ENCODE peak calls at places on chromosomes 1 and 21, in eight cellular contexts. A is heart left ventricle, K is stomach, N is heart right ventricle, U is endothelial cell of umbilical vein, G is left ventricle myocardium inferior, H is colonic mucosa, R is upper lobe of right lung. F is an unnamed sample.

GRCh38 chr21:43880111-43880985 is 15.3 kb downstream of the AGPAT3 start:
- DNase-seq in A (peak; percentile 62), K (peak; percentile 57), N (no peak), U (no peak), G (no peak), H (no peak), R (peak; percentile 80), F (peak; percentile 88)

GRCh38 chr1:42385283-42385682 is 4.7 kb downstream of the RIMKLA start:
- DNase-seq in A (no peak), K (no peak), N (no peak), U (no peak), G (no peak), H (no peak), R (no peak), F (no peak)

GRCh38 chr1:22141493-22141892 is 1.4 kb downstream of the WNT4 start:
- DNase-seq in A (no peak), K (no peak), N (no peak), U (no peak), G (no peak), H (no peak), R (no peak), F (no peak)

GRCh38 chr1:241605146-241605805 is 34.9 kb downstream of the CHML start:
- DNase-seq in A (no peak), K (no peak), N (no peak), U (no peak), G (no peak), H (no peak), R (no peak), F (no peak)

GRCh38 chr1:208910161-208910560 is 666.0 kb upstream of the PLXNA2 start:
- DNase-seq in A (no peak), K (no peak), N (no peak), U (no peak), G (no peak), H (no peak), R (no peak), F (no peak)

GRCh38 chr1:35691080-35691479 is 27.6 kb downstream of the C1orf216 start:
- DNase-seq in A (no peak), K (no peak), N (no peak), U (no peak), G (no peak), H (no peak), R (no peak), F (no peak)

GRCh38 chr1:241762713-241763339 is 85.2 kb upstream of the EXO1 start:
- DNase-seq in A (no peak), K (no peak), N (no peak), U (no peak), G (no peak), H (no peak), R (no peak), F (no peak)

GRCh38 chr1:42214447-42214871 is 49.9 kb upstream of the GUCA2A start:
- DNase-seq in A (peak; percentile 40), K (peak; percentile 40), N (no peak), U (peak; percentile 88), G (no peak), H (peak; percentile 63), R (no peak), F (peak; percentile 22)

GRCh38 chr1:151187205-151187604 is 2.8 kb downstream of the VPS72 start:
- DNase-seq in A (no peak), K (no peak), N (no peak), U (no peak), G (no peak), H (no peak), R (no peak), F (no peak)

GRCh38 chr1:159113783-159114182 is 37.2 kb upstream of the AIM2 start:
- DNase-seq in A (no peak), K (no peak), N (no peak), U (no peak), G (no peak), H (no peak), R (no peak), F (no peak)

GRCh38 chr1:183025782-183026774 is 2.9 kb downstream of the LAMC1 start:
- DNase-seq in A (no peak), K (no peak), N (no peak), U (no peak), G (no peak), H (no peak), R (no peak), F (no peak)

GRCh38 chr1:151165281-151165737 is 393 bp downstream of the LYSMD1 start:
- DNase-seq in A (peak; percentile 67), K (no peak), N (peak; percentile 44), U (no peak), G (peak; percentile 57), H (peak; percentile 53), R (peak; percentile 75), F (peak; percentile 51)

GRCh38 chr21:25569711-25570110 is 37.6 kb downstream of the MRPL39 start:
- DNase-seq in A (no peak), K (no peak), N (no peak), U (no peak), G (no peak), H (no peak), R (no peak), F (no peak)

GRCh38 chr1:66788231-66788939 is 12.7 kb downstream of the INSL5 start:
- DNase-seq in A (no peak), K (no peak), N (no peak), U (no peak), G (no peak), H (no peak), R (no peak), F (no peak)

GRCh38 chr1:53860967-53861411 is 22.9 kb upstream of the NDC1 start:
- DNase-seq in A (peak; percentile 33), K (peak; percentile 39), N (no peak), U (peak; percentile 51), G (no peak), H (peak; percentile 34), R (no peak), F (no peak)

GRCh38 chr1:221839321-221839720 is 97.4 kb upstream of the DUSP10 start:
- DNase-seq in A (no peak), K (no peak), N (no peak), U (no peak), G (no peak), H (no peak), R (no peak), F (no peak)

GRCh38 chr1:209389258-209389657 is 194.3 kb upstream of the CAMK1G start:
- DNase-seq in A (no peak), K (no peak), N (no peak), U (no peak), G (no peak), H (no peak), R (no peak), F (no peak)

GRCh38 chr1:232689714-232690113 is 59.8 kb upstream of the SIPA1L2 start:
- DNase-seq in A (no peak), K (no peak), N (no peak), U (no peak), G (no peak), H (no peak), R (no peak), F (no peak)

GRCh38 chr1:223140551-223140950 is 2.5 kb downstream of the TLR5 start:
- DNase-seq in A (no peak), K (no peak), N (no peak), U (no peak), G (no peak), H (no peak), R (no peak), F (no peak)

GRCh38 chr1:223249854-223250631 is 107.0 kb upstream of the TLR5 start:
- DNase-seq in A (no peak), K (peak; percentile 17), N (no peak), U (no peak), G (no peak), H (no peak), R (no peak), F (no peak)

GRCh38 chr21:20551939-20552338 is 446.3 kb upstream of the NCAM2 start:
- DNase-seq in A (no peak), K (no peak), N (no peak), U (no peak), G (no peak), H (no peak), R (no peak), F (no peak)

GRCh38 chr1:61951731-61952585 is 209.7 kb downstream of the PATJ start:
- DNase-seq in A (no peak), K (no peak), N (no peak), U (no peak), G (no peak), H (no peak), R (no peak), F (no peak)

GRCh38 chr1:61952675-61953074 is 210.4 kb downstream of the PATJ start:
- DNase-seq in A (no peak), K (no peak), N (no peak), U (no peak), G (no peak), H (no peak), R (no peak), F (no peak)

GRCh38 chr1:61953790-61954150 is 211.5 kb downstream of the PATJ start:
- DNase-seq in A (no peak), K (no peak), N (no peak), U (no peak), G (no peak), H (no peak), R (no peak), F (no peak)

GRCh38 chr1:61953076-61953789 is 211.0 kb downstream of the PATJ start:
- DNase-seq in A (no peak), K (no peak), N (no peak), U (no peak), G (no peak), H (no peak), R (no peak), F (no peak)

GRCh38 chr1:61950418-61950817 is 208.1 kb downstream of the PATJ start:
- DNase-seq in A (no peak), K (no peak), N (no peak), U (peak; percentile 19), G (no peak), H (no peak), R (no peak), F (no peak)
- TF ChIP-seq CTCF in A (peak; percentile 41), K (no peak), N (peak; percentile 38), U (peak; percentile 26), G (peak; percentile 43), H (no peak), R (peak; percentile 14), F (no peak)

GRCh38 chr1:24289937-24290595 is 29.1 kb upstream of the GRHL3 start:
- DNase-seq in A (peak; percentile 93), K (peak; percentile 67), N (peak; percentile 88), U (peak; percentile 93), G (peak; percentile 89), H (peak; percentile 88), R (peak; percentile 92), F (peak; percentile 84)
- H3K4me1 ChIP-seq in A (peaks cover 12% of the 10 kb centered on the region), K (peaks cover 7% of the 10 kb centered on the region), N (peaks cover 11% of the 10 kb centered on the region), U (peaks cover 18% of the 10 kb centered on the region), G (peaks cover 24% of the 10 kb centered on the region), H (peaks cover 6% of the 10 kb centered on the region), R (peaks cover 21% of the 10 kb centered on the region), F (no peaks in the 10 kb centered on the region)

DNA sequence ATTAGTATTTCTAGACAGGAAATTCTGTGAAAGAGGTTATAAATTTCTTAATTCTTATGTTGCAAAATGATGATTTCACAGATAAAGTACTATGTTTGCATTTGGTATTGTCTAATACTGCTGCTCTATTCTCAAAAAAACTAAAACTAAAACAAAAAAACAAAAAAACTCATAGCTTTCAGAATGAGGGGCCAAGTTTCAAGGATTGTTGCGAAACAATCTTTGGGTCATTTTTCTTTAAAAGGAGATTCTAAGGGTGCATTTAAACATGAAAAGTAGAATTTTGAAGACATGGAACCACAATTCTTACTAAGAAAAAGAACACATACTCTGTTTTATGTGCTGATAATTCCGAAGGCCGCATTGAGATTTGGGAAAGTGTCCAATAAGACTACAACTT is 645.1 kb downstream of the ADGRL2 start:
- DNase-seq in A (no peak), K (no peak), N (no peak), U (no peak), G (no peak), H (no peak), R (no peak), F (no peak)
- H3K27ac ChIP-seq in A (no peak overlapping the region), K (no peak overlapping the region), N (no peak overlapping the region), U (no peak overlapping the region), G (peak overlapping the region; percentile 18), H (no peak overlapping the region), R (no peak overlapping the region), F (no peak overlapping the region)

GRCh38 chr1:59779949-59780348 is 34.8 kb upstream of the HOOK1 start:
- DNase-seq in A (no peak), K (no peak), N (no peak), U (no peak), G (no peak), H (no peak), R (no peak), F (no peak)
- TF ChIP-seq CTCF in A (no peak), K (no peak), N (no peak), U (no peak), G (peak; percentile 17), H (no peak), R (no peak), F (no peak)